ENCODE peak calls at places on chromosomes 12 and 14, in eight cellular contexts. T is sigmoid colon; Y is T-helper 1 cell; V is stimulated activated CD4-positive, alpha-beta T cell treated with anti-CD3 and anti-CD28 coated beads, Interleukin-4, amount 100 ng/mL, for 48 hours; D is SW 1271; F is activated CD4-positive, alpha-beta T cell treated with anti-CD3 and anti-CD28 coated beads, Interleukin-2, amount 50 U/mL, for 1 hour; I is GM12865; R is HEK293T. A is an unnamed sample.
A peak's percentile ranks its signal among the peaks of the same experiment; 100 is the strongest.

GRCh38 chr14:30559638-30560071 is 697 bp downstream of the G2E3 start:
- DNase-seq in T (no peak), Y (no peak), V (no peak), D (peak; percentile 43), F (no peak), I (peak; percentile 23), R (peak; percentile 18), A (no peak)

GRCh38 chr12:116265361-116266128 is 11.9 kb downstream of the MED13L start:
- DNase-seq in T (no peak), Y (no peak), V (no peak), D (no peak), F (no peak), I (no peak), R (no peak), A (no peak)

GRCh38 chr14:64768401-64769095 is 64.3 kb downstream of the PLEKHG3 start:
- DNase-seq in T (peak; percentile 54), Y (no peak), V (no peak), D (no peak), F (no peak), I (no peak), R (no peak), A (no peak)

GRCh38 chr12:75634244-75635222 is 123.1 kb upstream of the KRR1 start:
- DNase-seq in T (no peak), Y (no peak), V (no peak), D (no peak), F (no peak), I (no peak), R (no peak), A (no peak)

GRCh38 chr12:89278862-89279261 is 73.4 kb downstream of the DUSP6 start:
- DNase-seq in T (no peak), Y (no peak), V (no peak), D (no peak), F (no peak), I (no peak), R (no peak), A (no peak)

GRCh38 chr12:75177997-75178396 is 31.6 kb downstream of the KCNC2 start:
- DNase-seq in T (no peak), Y (no peak), V (no peak), D (peak; percentile 76), F (no peak), I (peak; percentile 9), R (no peak), A (no peak)

GRCh38 chr14:69685716-69686115 is 74.3 kb downstream of the SUSD6 start:
- DNase-seq in T (peak; percentile 91), Y (no peak), V (no peak), D (no peak), F (peak; percentile 20), I (no peak), R (no peak), A (no peak)

GRCh38 chr12:48750769-48751356 is 34.4 kb upstream of the CCNT1 start:
- DNase-seq in T (no peak), Y (no peak), V (no peak), D (no peak), F (no peak), I (no peak), R (no peak), A (no peak)

GRCh38 chr14:90137807-90138206 is 76.0 kb downstream of the KCNK13 start:
- DNase-seq in T (no peak), Y (no peak), V (no peak), D (no peak), F (no peak), I (no peak), R (no peak), A (no peak)

GRCh38 chr14:75717729-75718128 is 56.7 kb downstream of the TTLL5 start:
- DNase-seq in T (no peak), Y (no peak), V (no peak), D (no peak), F (no peak), I (no peak), R (no peak), A (no peak)

GRCh38 chr14:24403294-24404013 is 4.7 kb downstream of the NYNRIN start:
- DNase-seq in T (peak; percentile 85), Y (no peak), V (no peak), D (no peak), F (no peak), I (no peak), R (no peak), A (no peak)

GRCh38 chr14:60721331-60722162 is 2.6 kb downstream of the SIX4 start:
- DNase-seq in T (peak; percentile 68), Y (peak; percentile 23), V (no peak), D (peak; percentile 20), F (peak; percentile 62), I (peak; percentile 4), R (peak; percentile 58), A (peak; percentile 91)

GRCh38 chr12:52455818-52456217 is 3.9 kb upstream of the KRT6B start:
- DNase-seq in T (no peak), Y (no peak), V (no peak), D (no peak), F (no peak), I (no peak), R (no peak), A (no peak)

GRCh38 chr12:115357681-115358080 is 673.7 kb upstream of the TBX3 start:
- DNase-seq in T (no peak), Y (no peak), V (no peak), D (no peak), F (no peak), I (no peak), R (no peak), A (no peak)

GRCh38 chr14:69651653-69652052 is 40.3 kb downstream of the SUSD6 start:
- DNase-seq in T (no peak), Y (no peak), V (no peak), D (no peak), F (no peak), I (no peak), R (no peak), A (no peak)

GRCh38 chr12:3698218-3698974 is 54.5 kb downstream of the CRACR2A start:
- DNase-seq in T (no peak), Y (no peak), V (no peak), D (peak; percentile 68), F (no peak), I (no peak), R (no peak), A (no peak)

GRCh38 chr12:131194166-131194565 is 240.5 kb downstream of the ADGRD1 start:
- DNase-seq in T (no peak), Y (no peak), V (no peak), D (peak; percentile 11), F (no peak), I (peak; percentile 24), R (no peak), A (no peak)

GRCh38 chr14:31726337-31726736 is 165.1 kb downstream of the NUBPL start:
- DNase-seq in T (no peak), Y (no peak), V (no peak), D (no peak), F (no peak), I (no peak), R (no peak), A (no peak)